ENCODE peak calls at places on chromosomes 5 and 9, in eight cellular contexts. N is foreskin fibroblast, B is cardiac fibroblast, V is BJ, U is tibial artery, F is AG04450, R is gastrocnemius medialis, H is adrenal gland. J is an unnamed sample.

GRCh38 chr5:113512341-113512740 is 1.2 kb upstream of the YTHDC2 start:
- DNase-seq in N (no peak), V (no peak), B (no peak), R (no peak), U (no peak), F (no peak), H (no peak), J (peak; percentile 53)

GRCh38 chr9:109779711-109780452 is at the start of gene PALM2AKAP2:
- DNase-seq in R (no peak), N (peak; percentile 91), F (no peak), H (peak; percentile 62), B (peak; percentile 57), V (no peak), U (peak; percentile 84), J (peak; percentile 75)

GRCh38 chr5:32233696-32234447 is 59.8 kb upstream of the GOLPH3 start:
- DNase-seq in N (peak; percentile 81), H (peak; percentile 72), U (no peak), B (peak; percentile 66), V (no peak), R (no peak), F (no peak), J (peak; percentile 52)

GRCh38 chr5:59813761-59814562 is 79.6 kb downstream of the PDE4D start:
- DNase-seq in H (no peak), V (no peak), U (no peak), F (no peak), R (peak; percentile 4), N (peak; percentile 84), B (peak; percentile 81), J (peak; percentile 79)

GRCh38 chr5:163613150-163613442 is 107.7 kb downstream of the MAT2B start:
- DNase-seq in B (no peak), V (no peak), H (no peak), F (no peak), U (no peak), R (no peak), N (no peak), J (no peak)

GRCh38 chr5:154288145-154288544 is 97.6 kb downstream of the GALNT10 start:
- DNase-seq in H (no peak), R (no peak), F (no peak), U (no peak), B (peak; percentile 54), V (no peak), N (peak; percentile 74), J (no peak)

GRCh38 chr5:84115727-84116126 is 269.0 kb downstream of the EDIL3 start:
- DNase-seq in R (no peak), F (no peak), V (no peak), H (no peak), N (no peak), B (no peak), U (no peak), J (no peak)

GRCh38 chr5:74816875-74817274 is 49.3 kb downstream of the FAM169A start:
- DNase-seq in N (no peak), V (no peak), H (no peak), B (no peak), R (no peak), U (no peak), F (no peak), J (no peak)

GRCh38 chr9:121107041-121107440 is 32.3 kb downstream of the CNTRL start:
- DNase-seq in B (no peak), U (no peak), F (no peak), R (no peak), N (no peak), H (no peak), V (no peak), J (peak; percentile 58)

GRCh38 chr9:122125891-122126331 is 32.8 kb upstream of the TTLL11 start:
- DNase-seq in N (peak; percentile 50), H (no peak), R (no peak), F (no peak), V (no peak), U (peak; percentile 61), B (peak; percentile 19), J (peak; percentile 51)

GRCh38 chr9:25350011-25350410 is 328.2 kb downstream of the TUSC1 start:
- DNase-seq in V (no peak), F (no peak), N (no peak), B (peak; percentile 0), R (no peak), U (no peak), H (no peak), J (peak; percentile 0)

GRCh38 chr9:129282308-129283211 is 104.5 kb upstream of the IER5L start:
- DNase-seq in H (peak; percentile 15), U (peak; percentile 60), F (no peak), B (no peak), N (no peak), R (no peak), V (no peak), J (no peak)

GRCh38 chr9:70517926-70518325 is 103.5 kb upstream of the KLF9 start:
- DNase-seq in V (no peak), F (no peak), H (no peak), B (no peak), U (no peak), R (no peak), N (no peak), J (no peak)

GRCh38 chr5:66923457-66923856 is 273.1 kb downstream of the CD180 start:
- DNase-seq in N (no peak), U (no peak), H (no peak), F (no peak), B (no peak), R (no peak), V (no peak), J (no peak)

GRCh38 chr5:150434502-150434901 is 15.0 kb downstream of the RPS14 start:
- DNase-seq in N (peak; percentile 91), R (no peak), U (no peak), B (peak; percentile 47), H (no peak), V (peak; percentile 53), F (peak; percentile 95), J (peak; percentile 98)

GRCh38 chr5:41009228-41009627 is 61.9 kb downstream of the MROH2B start:
- DNase-seq in V (no peak), F (no peak), N (peak; percentile 29), H (peak; percentile 45), B (peak; percentile 83), R (no peak), U (no peak), J (peak; percentile 84)

GRCh38 chr5:38509185-38509584 is 47.3 kb downstream of the LIFR start:
- DNase-seq in F (peak; percentile 36), H (no peak), R (no peak), N (peak; percentile 71), B (peak; percentile 84), V (peak; percentile 21), U (no peak), J (peak; percentile 58)

GRCh38 chr5:53389093-53389492 is 91.3 kb upstream of the FST start:
- DNase-seq in V (no peak), N (no peak), H (no peak), R (no peak), U (no peak), B (no peak), F (no peak), J (no peak)

GRCh38 chr5:6705959-6706358 is 7.3 kb upstream of the TENT4A start:
- DNase-seq in H (no peak), F (no peak), U (no peak), V (no peak), R (no peak), B (no peak), N (no peak), J (no peak)
- H3K4me3 ChIP-seq in H (no peak overlapping the region), F (no peak overlapping the region), U (no peak overlapping the region), V (no peak overlapping the region), R (no peak overlapping the region), B (no peak overlapping the region), N (no peak overlapping the region), J (no peak overlapping the region)

DNA sequence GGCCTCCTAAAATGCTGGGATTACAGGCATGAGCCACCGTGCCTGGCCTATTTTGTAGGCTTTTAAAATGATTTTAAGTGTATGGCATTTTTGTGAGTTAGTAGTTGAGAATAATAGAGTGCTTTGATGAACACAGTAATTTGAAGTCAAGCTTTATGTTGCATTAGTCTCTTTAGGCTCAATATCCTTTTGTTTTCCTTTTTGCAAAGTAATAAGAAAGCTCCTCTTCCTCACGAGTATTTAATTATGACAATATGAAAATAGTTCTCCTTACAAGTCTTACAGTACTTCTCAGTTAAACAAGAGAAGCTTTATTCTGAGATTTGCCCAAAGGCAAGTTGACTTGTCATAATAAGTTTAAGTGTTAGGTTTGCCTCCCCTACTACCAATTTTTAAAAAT is 69.0 kb downstream of the TJP2 start:
- DNase-seq in B (no peak), H (no peak), R (no peak), V (no peak), N (no peak), F (no peak), U (no peak), J (no peak)
- TF ChIP-seq CTCF in B (no peak), H (no peak), R (no peak), V (no peak), N (no peak), F (no peak), U (no peak), J (no peak)

GRCh38 chr5:78548216-78548615 is 100.4 kb downstream of the LHFPL2 start:
- DNase-seq in V (no peak), U (no peak), R (no peak), F (no peak), B (no peak), N (no peak), H (no peak), J (no peak)

GRCh38 chr5:78545406-78545805 is 103.2 kb downstream of the LHFPL2 start:
- DNase-seq in F (no peak), B (no peak), N (no peak), R (no peak), U (no peak), H (no peak), V (no peak), J (no peak)

GRCh38 chr5:78546597-78546996 is 102.0 kb downstream of the LHFPL2 start:
- DNase-seq in N (no peak), R (no peak), B (peak; percentile 17), F (no peak), V (no peak), U (no peak), H (no peak), J (no peak)

GRCh38 chr5:78547731-78548189 is 100.8 kb downstream of the LHFPL2 start:
- DNase-seq in N (peak; percentile 90), B (peak; percentile 99), V (peak; percentile 67), U (peak; percentile 98), R (peak; percentile 80), F (no peak), H (peak; percentile 58), J (no peak)

GRCh38 chr5:78547171-78547570 is 101.4 kb downstream of the LHFPL2 start:
- DNase-seq in B (peak; percentile 71), F (no peak), N (peak; percentile 50), V (no peak), R (no peak), H (peak; percentile 47), U (peak; percentile 80), J (no peak)
- H3K4me3 ChIP-seq in B (no peak overlapping the region), F (no peak overlapping the region), N (no peak overlapping the region), V (no peak overlapping the region), R (no peak overlapping the region), H (no peak overlapping the region), U (peak overlapping the region; percentile 29), J (no peak overlapping the region)

GRCh38 chr5:168422431-168422830 is 63.8 kb upstream of the RARS1 start:
- DNase-seq in V (no peak), B (no peak), H (no peak), N (peak; percentile 22), U (no peak), R (no peak), F (no peak), J (peak; percentile 43)
- TF ChIP-seq CTCF in V (no peak), B (no peak), H (no peak), N (no peak), U (no peak), R (no peak), F (no peak), J (peak; percentile 59)